ENCODE peak calls at places on chromosome 7, in ten cellular contexts. I is GM12878, Y is neuronal stem cell, R is NT2/D1, B is GM23248, J is kidney, W is endothelial cell of umbilical vein, A is HepG2, M is fibroblast of lung, O is mesendoderm. Q is an unnamed sample.
A peak's percentile ranks its signal among the peaks of the same experiment; 100 is the strongest.

GRCh38 chr7:143882611-143883078 is 19.3 kb downstream of the TCAF1 start:
- DNase-seq in I (no peak), Y (peak; percentile 75), R (no peak), B (peak; percentile 69), J (peak; percentile 92), W (peak; percentile 68), A (peak; percentile 79), M (peak; percentile 73), O (peak; percentile 84), Q (no peak)

GRCh38 chr7:116097365-116098009 is 66.9 kb upstream of the TFEC start:
- DNase-seq in I (no peak), Y (no peak), R (no peak), B (peak; percentile 89), J (no peak), W (peak; percentile 89), A (peak; percentile 57), M (peak; percentile 89), O (peak; percentile 66), Q (no peak)

GRCh38 chr7:138000081-138000701 is 1.7 kb downstream of the CREB3L2 start:
- DNase-seq in I (no peak), Y (peak; percentile 78), R (no peak), B (peak; percentile 95), J (peak; percentile 74), W (peak; percentile 73), A (peak; percentile 66), M (peak; percentile 96), O (peak; percentile 90), Q (no peak)

GRCh38 chr7:26789481-26790175 is 74.8 kb downstream of the SKAP2 start:
- DNase-seq in I (no peak), Y (no peak), R (no peak), B (no peak), J (no peak), W (no peak), A (no peak), M (no peak), O (no peak), Q (no peak)

GRCh38 chr7:28296571-28297483 is 115.5 kb upstream of the CREB5 start:
- DNase-seq in I (no peak), Y (peak; percentile 20), R (peak; percentile 64), B (peak; percentile 68), J (no peak), W (peak; percentile 27), A (no peak), M (peak; percentile 29), O (peak; percentile 82), Q (peak; percentile 71)

GRCh38 chr7:17239683-17240521 is 58.5 kb upstream of the AHR start:
- DNase-seq in I (no peak), Y (no peak), R (no peak), B (peak; percentile 27), J (no peak), W (peak; percentile 50), A (peak; percentile 91), M (peak; percentile 85), O (peak; percentile 7), Q (no peak)

GRCh38 chr7:157676001-157676400 is 339.2 kb downstream of the DNAJB6 start:
- DNase-seq in I (no peak), Y (no peak), R (no peak), B (no peak), J (peak; percentile 64), W (no peak), A (no peak), M (no peak), O (no peak), Q (no peak)

GRCh38 chr7:25804154-25804553 is 347.8 kb upstream of the NFE2L3 start:
- DNase-seq in I (no peak), Y (no peak), R (no peak), B (no peak), J (no peak), W (no peak), A (no peak), M (no peak), O (no peak), Q (no peak)

GRCh38 chr7:38283107-38283506 is 9.7 kb upstream of the TARP start:
- DNase-seq in I (no peak), Y (no peak), R (no peak), B (no peak), J (no peak), W (no peak), A (no peak), M (no peak), O (no peak), Q (no peak)

GRCh38 chr7:142960955-142961512 is 1.1 kb downstream of the KEL start:
- DNase-seq in I (no peak), Y (no peak), R (no peak), B (no peak), J (no peak), W (no peak), A (no peak), M (no peak), O (peak; percentile 32), Q (peak; percentile 64)

GRCh38 chr7:123692471-123692877 is 36.8 kb downstream of the LMOD2 start:
- DNase-seq in I (no peak), Y (no peak), R (peak; percentile 54), B (no peak), J (peak; percentile 58), W (no peak), A (no peak), M (no peak), O (peak; percentile 97), Q (no peak)

GRCh38 chr7:123690550-123690949 is 34.9 kb downstream of the LMOD2 start:
- DNase-seq in I (no peak), Y (no peak), R (no peak), B (no peak), J (no peak), W (no peak), A (no peak), M (no peak), O (no peak), Q (no peak)

GRCh38 chr7:123689250-123689649 is 33.6 kb downstream of the LMOD2 start:
- DNase-seq in I (no peak), Y (no peak), R (no peak), B (no peak), J (no peak), W (no peak), A (no peak), M (no peak), O (no peak), Q (no peak)

GRCh38 chr7:123687161-123687560 is 31.5 kb downstream of the LMOD2 start:
- DNase-seq in I (no peak), Y (no peak), R (no peak), B (no peak), J (no peak), W (no peak), A (no peak), M (no peak), O (no peak), Q (no peak)

DNA sequence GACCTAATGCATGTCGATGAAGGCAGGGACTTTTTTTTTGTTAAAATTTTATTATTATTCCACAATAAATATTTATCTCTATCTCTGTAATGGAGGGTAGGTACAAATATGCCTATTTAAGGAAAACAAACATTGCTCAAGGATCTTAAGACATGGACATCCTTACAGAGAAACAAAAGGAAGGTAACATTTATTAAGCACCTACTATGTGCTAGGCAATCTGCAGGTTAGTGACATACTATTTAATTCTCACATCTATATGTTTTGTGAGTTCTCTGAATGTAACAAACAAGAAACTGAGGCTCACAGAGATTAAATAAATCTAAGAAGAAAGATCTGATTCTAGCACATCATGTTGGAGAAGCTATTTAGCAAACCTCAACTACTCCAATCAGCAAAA is 32.1 kb downstream of the LMOD2 start:
- DNase-seq in I (no peak), Y (no peak), R (no peak), B (no peak), J (no peak), W (no peak), A (no peak), M (no peak), O (no peak), Q (no peak)
- H3K36me3 ChIP-seq in I (peaks cover 3% of the 10 kb centered on the region), Y (peaks cover 6% of the 10 kb centered on the region), R (peaks cover 35% of the 10 kb centered on the region), B (peaks cover 43% of the 10 kb centered on the region), J (peaks cover 6% of the 10 kb centered on the region), W (peaks cover 5% of the 10 kb centered on the region), A (peaks cover 35% of the 10 kb centered on the region), M (peaks cover 4% of the 10 kb centered on the region), O (no peaks in the 10 kb centered on the region), Q (peaks cover 33% of the 10 kb centered on the region)

DNA sequence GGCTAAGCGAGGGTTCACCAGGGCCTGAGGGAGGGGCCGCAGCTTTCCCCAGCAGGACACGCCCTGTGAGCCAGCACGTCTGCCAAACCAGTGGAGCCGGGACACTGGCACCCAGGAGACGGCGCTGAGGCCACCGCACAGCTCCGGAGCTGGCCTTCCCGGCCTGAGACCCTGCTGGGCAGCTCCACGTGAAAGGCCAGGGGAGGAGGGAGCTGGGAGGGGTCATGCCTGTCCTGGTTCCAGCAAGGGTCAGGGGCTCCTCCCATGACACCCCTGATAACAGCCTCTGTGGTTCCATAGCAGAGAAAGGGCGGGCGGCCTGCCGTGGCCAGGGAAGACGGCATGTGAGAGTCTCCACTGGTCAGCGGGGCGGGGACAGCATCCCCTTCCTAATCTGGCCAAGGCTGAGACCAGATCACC is 278.3 kb downstream of the ELFN1 start:
- DNase-seq in I (no peak), Y (no peak), R (no peak), B (no peak), J (peak; percentile 73), W (no peak), A (no peak), M (no peak), O (no peak), Q (no peak)
- H3K9ac ChIP-seq in I (no peak overlapping the region), Y (no peak overlapping the region), R (no peak overlapping the region), B (no peak overlapping the region), J (no peak overlapping the region), W (no peak overlapping the region), A (no peak overlapping the region), M (no peak overlapping the region), O (no peak overlapping the region), Q (no peak overlapping the region)

GRCh38 chr7:30562498-30562897 is 32.2 kb upstream of the GARS1 start:
- DNase-seq in I (no peak), Y (no peak), R (no peak), B (no peak), J (no peak), W (peak; percentile 91), A (no peak), M (peak; percentile 72), O (no peak), Q (no peak)

GRCh38 chr7:30561389-30561788 is 33.3 kb upstream of the GARS1 start:
- DNase-seq in I (no peak), Y (no peak), R (no peak), B (no peak), J (no peak), W (peak; percentile 28), A (no peak), M (no peak), O (no peak), Q (no peak)

GRCh38 chr7:30564243-30564892 is 30.3 kb upstream of the GARS1 start:
- DNase-seq in I (peak; percentile 30), Y (peak; percentile 87), R (peak; percentile 93), B (peak; percentile 82), J (peak; percentile 83), W (peak; percentile 89), A (peak; percentile 75), M (peak; percentile 73), O (peak; percentile 91), Q (peak; percentile 92)

GRCh38 chr7:30563326-30563942 is 31.2 kb upstream of the GARS1 start:
- DNase-seq in I (no peak), Y (no peak), R (no peak), B (peak; percentile 52), J (no peak), W (no peak), A (no peak), M (peak; percentile 80), O (no peak), Q (no peak)

GRCh38 chr7:30562909-30563308 is 31.8 kb upstream of the GARS1 start:
- DNase-seq in I (no peak), Y (no peak), R (no peak), B (no peak), J (no peak), W (peak; percentile 84), A (no peak), M (peak; percentile 42), O (no peak), Q (no peak)
- H3K36me3 ChIP-seq in I (no peaks in the 10 kb centered on the region), Y (no peaks in the 10 kb centered on the region), R (peaks cover 8% of the 10 kb centered on the region), B (no peaks in the 10 kb centered on the region), J (peaks cover 8% of the 10 kb centered on the region), W (no peaks in the 10 kb centered on the region), A (no peaks in the 10 kb centered on the region), M (peaks cover 2% of the 10 kb centered on the region), O (no peaks in the 10 kb centered on the region), Q (no peaks in the 10 kb centered on the region)

GRCh38 chr7:128883622-128884549 is 21.2 kb downstream of the ATP6V1F start:
- DNase-seq in I (peak; percentile 48), Y (peak; percentile 57), R (peak; percentile 78), B (peak; percentile 81), J (peak; percentile 91), W (peak; percentile 61), A (peak; percentile 44), M (peak; percentile 35), O (peak; percentile 83), Q (peak; percentile 96)
- H3K9ac ChIP-seq in I (peak overlapping the region; percentile 74), Y (peak overlapping the region; percentile 66), R (no peak overlapping the region), B (no peak overlapping the region), J (no peak overlapping the region), W (no peak overlapping the region), A (peak overlapping the region; percentile 45), M (no peak overlapping the region), O (no peak overlapping the region), Q (peak overlapping the region; percentile 91)

Q was measured in Karpas-422.